ENCODE peak calls at places on chromosome 12, in nine cellular contexts. T is CD4-positive, alpha-beta T cell; C is mammary epithelial cell; M is suprapubic skin; K is upper lobe of right lung; L is dorsolateral prefrontal cortex; J is CD8-positive, alpha-beta T cell; E is A549; P is psoas muscle. V is an unnamed sample.

GRCh38 chr12:88185988-88186387 is 43.9 kb downstream of the TMTC3 start:
- DNase-seq in J (no peak), L (no peak), K (no peak), C (peak), P (no peak), T (no peak), E (peak), M (no peak), V (no peak)

GRCh38 chr12:76103958-76104357 is 19.5 kb upstream of the NAP1L1 start:
- DNase-seq in C (no peak), M (no peak), J (no peak), E (no peak), L (no peak), K (no peak), T (no peak), P (no peak), V (no peak)

GRCh38 chr12:28104893-28105864 is 85.1 kb upstream of the CCDC91 start:
- DNase-seq in T (no peak), P (no peak), K (no peak), E (no peak), C (no peak), M (no peak), L (no peak), J (no peak), V (no peak)

GRCh38 chr12:53097207-53097563 is 282 bp upstream of the IGFBP6 start:
- DNase-seq in E (no peak), P (no peak), M (no peak), J (no peak), T (no peak), K (no peak), L (no peak), C (peak), V (no peak)

GRCh38 chr12:67705394-67706370 is 57.1 kb downstream of the DYRK2 start:
- DNase-seq in M (no peak), C (peak), K (no peak), E (peak), J (no peak), L (no peak), T (no peak), P (peak), V (no peak)

GRCh38 chr12:51240971-51241370 is 2.3 kb downstream of the DAZAP2 start:
- DNase-seq in E (no peak), T (no peak), J (no peak), K (no peak), L (no peak), C (peak), P (no peak), M (peak), V (no peak)

GRCh38 chr12:92369061-92369460 is 223.4 kb upstream of the BTG1 start:
- DNase-seq in L (no peak), T (no peak), E (no peak), P (no peak), K (no peak), J (no peak), C (peak), M (no peak), V (no peak)

GRCh38 chr12:92977326-92977725 is 48.2 kb upstream of the EEA1 start:
- DNase-seq in C (peak), K (no peak), E (no peak), P (peak), L (no peak), M (no peak), T (no peak), J (no peak), V (no peak)

GRCh38 chr12:64104376-64104775 is 117.7 kb downstream of the KICS2 start:
- DNase-seq in M (no peak), T (no peak), C (peak), E (no peak), K (no peak), P (peak), L (no peak), J (no peak), V (no peak)

DNA sequence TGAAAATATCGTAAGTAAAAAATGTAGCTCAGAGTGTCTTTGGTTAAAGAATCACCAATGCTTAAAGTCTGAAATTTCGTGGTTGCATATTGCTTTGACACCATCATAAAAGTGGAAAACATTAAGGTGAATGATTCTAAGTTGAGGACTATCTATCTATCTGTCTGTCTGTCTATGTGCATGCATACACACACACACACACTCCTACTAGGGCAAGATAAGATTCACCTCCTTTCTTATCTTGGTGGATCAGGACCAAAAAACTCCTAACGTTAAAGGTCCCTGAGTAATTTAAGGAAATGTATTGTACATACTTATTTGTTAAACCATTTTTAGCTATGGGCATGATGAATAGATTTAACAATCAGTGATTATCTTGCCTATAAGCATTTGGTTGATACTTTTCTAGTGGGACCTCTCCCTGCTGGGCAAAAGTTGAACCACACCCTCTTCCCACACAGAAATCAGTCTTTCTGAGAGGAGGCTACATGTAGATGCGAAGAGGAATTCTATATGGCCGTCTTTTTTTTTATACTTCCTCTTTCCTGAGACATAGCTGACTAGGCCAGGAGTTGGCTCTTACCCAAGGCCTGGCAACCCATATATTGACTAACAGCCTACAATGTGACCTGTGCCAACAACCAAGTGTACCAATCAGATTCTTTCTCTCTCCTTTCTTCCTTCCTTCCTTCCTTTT is 19.3 kb upstream of the LLPH start:
- DNase-seq in T (no peak), P (no peak), K (no peak), L (no peak), C (no peak), E (no peak), J (no peak), M (no peak), V (no peak)
- TF ChIP-seq CTCF in T (no peak), P (no peak), K (peak), L (peak), C (no peak), E (no peak), J (no peak), M (no peak), V (no peak)

GRCh38 chr12:132109741-132110140 is 34.4 kb downstream of the DDX51 start:
- DNase-seq in E (no peak), M (no peak), L (no peak), J (no peak), K (no peak), P (no peak), T (no peak), C (no peak), V (no peak)

GRCh38 chr12:132106921-132107320 is 37.2 kb downstream of the DDX51 start:
- DNase-seq in P (no peak), M (no peak), T (no peak), K (no peak), J (no peak), L (no peak), C (no peak), E (no peak), V (no peak)

GRCh38 chr12:132110677-132111076 is 33.4 kb downstream of the DDX51 start:
- DNase-seq in P (no peak), C (no peak), E (no peak), M (no peak), K (no peak), J (no peak), L (no peak), T (no peak), V (no peak)

GRCh38 chr12:132105467-132105866 is 38.7 kb downstream of the DDX51 start:
- DNase-seq in K (no peak), M (no peak), P (no peak), J (no peak), C (no peak), T (no peak), L (no peak), E (no peak), V (no peak)

DNA sequence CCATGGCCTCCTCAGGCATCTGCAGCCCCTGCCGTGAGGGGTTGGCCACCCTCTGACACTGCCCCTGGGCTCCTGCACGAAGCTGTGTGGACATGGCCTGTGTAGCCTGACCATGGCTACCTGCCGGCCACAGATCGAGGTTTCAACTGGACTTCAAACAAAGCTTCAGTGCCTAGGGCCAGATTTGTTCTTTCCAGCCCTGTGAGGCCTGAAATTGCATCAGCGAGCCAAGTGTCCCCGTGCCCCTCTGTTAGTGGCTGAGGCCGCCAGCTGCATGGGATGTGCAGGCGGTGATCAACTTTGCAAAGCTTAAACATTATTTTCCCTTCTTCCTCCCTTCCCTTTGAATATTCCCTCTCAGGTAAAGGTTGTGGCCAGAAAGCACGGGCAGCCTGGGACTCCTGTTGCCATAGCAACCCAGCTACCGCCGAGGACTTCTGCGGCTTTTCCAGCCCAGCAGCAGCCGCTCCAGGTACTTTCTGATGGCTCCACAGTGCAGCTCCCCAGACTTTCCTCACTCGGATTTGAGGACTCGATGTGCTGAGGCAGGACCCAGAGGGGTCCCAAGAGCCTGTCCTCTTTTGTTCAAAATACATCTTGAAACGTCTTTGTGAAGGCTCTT is 35.8 kb downstream of the DDX51 start:
- DNase-seq in E (no peak), J (no peak), L (no peak), T (no peak), P (no peak), C (no peak), K (no peak), M (no peak), V (no peak)
- H3K27ac ChIP-seq in E (no peak), J (no peak), L (no peak), T (no peak), P (no peak), C (no peak), K (no peak), M (no peak), V (no peak)

GRCh38 chr12:24913953-24914352 is 34.9 kb downstream of the BCAT1 start:
- DNase-seq in M (no peak), K (no peak), T (no peak), C (no peak), E (no peak), P (no peak), L (no peak), J (no peak), V (no peak)
- TF ChIP-seq CTCF in M (no peak), K (no peak), T (no peak), C (no peak), E (no peak), P (no peak), L (no peak), J (no peak), V (no peak)

GRCh38 chr12:9363145-9363544 is 154.9 kb upstream of the PZP start:
- DNase-seq in T (no peak), M (no peak), P (no peak), L (no peak), J (no peak), K (no peak), E (no peak), C (peak), V (no peak)

GRCh38 chr12:9367201-9367600 is 159.0 kb upstream of the PZP start:
- DNase-seq in M (no peak), L (no peak), J (no peak), P (no peak), T (no peak), C (no peak), K (no peak), E (no peak), V (no peak)

GRCh38 chr12:9365296-9365695 is 157.1 kb upstream of the PZP start:
- DNase-seq in C (no peak), M (no peak), P (no peak), J (no peak), L (no peak), E (no peak), K (no peak), T (no peak), V (no peak)

GRCh38 chr12:9364224-9365176 is 156.3 kb upstream of the PZP start:
- DNase-seq in P (no peak), J (no peak), M (no peak), C (peak), L (peak), E (no peak), T (peak), K (no peak), V (no peak)

DNA sequence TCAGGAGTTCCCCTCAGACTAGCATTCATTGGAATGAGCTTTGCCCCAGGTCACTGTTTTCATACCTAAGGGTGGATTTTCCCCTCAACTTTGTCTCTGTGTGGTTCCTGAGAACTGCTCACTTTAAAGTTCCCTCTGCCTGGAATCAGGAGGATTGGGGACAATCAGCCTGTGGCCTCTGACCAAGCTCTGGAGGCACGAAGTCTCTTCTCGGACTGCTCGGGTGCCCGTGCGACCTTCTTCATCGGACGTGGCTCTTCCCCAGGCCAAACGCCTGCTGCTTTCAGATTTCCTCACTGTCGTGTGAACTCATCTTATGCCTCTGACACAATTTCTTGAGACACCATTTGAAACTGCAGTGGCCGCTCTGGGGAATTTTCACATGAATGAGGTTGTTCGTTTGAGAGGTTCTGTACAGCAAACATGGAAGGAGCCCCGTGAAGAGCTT is 153.7 kb upstream of the PZP start:
- DNase-seq in K (no peak), E (no peak), C (no peak), P (no peak), M (no peak), J (no peak), L (no peak), T (no peak), V (no peak)
- H3K27ac ChIP-seq in K (no peak), E (no peak), C (no peak), P (no peak), M (no peak), J (no peak), L (no peak), T (no peak), V (no peak)

GRCh38 chr12:26370098-26370497 is 174.7 kb downstream of the SSPN start:
- DNase-seq in K (no peak), J (no peak), T (no peak), E (no peak), P (no peak), L (peak), M (no peak), C (no peak), V (no peak)
- TF ChIP-seq CTCF in K (no peak), J (no peak), T (no peak), E (no peak), P (no peak), L (peak), M (no peak), C (no peak), V (no peak)

V was measured in ascending aorta.